ENCODE peak calls at places on chromosome 3, in five cellular contexts. One of them, this sample, is unnamed.

GRCh38 chr3:116102037-116102436 is 343.2 kb downstream of the LSAMP start:
- DNase-seq in tibial nerve: no peak
- DNase-seq in AG04450: no peak
- DNase-seq in psoas muscle: no peak
- DNase-seq in A673: peak
- DNase-seq in this sample: no peak

GRCh38 chr3:132622148-132622547 is 25.1 kb downstream of the ACKR4 start:
- DNase-seq in tibial nerve: no peak
- DNase-seq in AG04450: no peak
- DNase-seq in psoas muscle: no peak
- DNase-seq in A673: peak
- DNase-seq in this sample: no peak

GRCh38 chr3:158731938-158732855 is at the start of gene RARRES1:
- DNase-seq in tibial nerve: peak
- DNase-seq in AG04450: no peak
- DNase-seq in psoas muscle: peak
- DNase-seq in A673: peak
- DNase-seq in this sample: peak

GRCh38 chr3:194100856-194101390 is 35.0 kb upstream of the HES1 start:
- DNase-seq in tibial nerve: no peak
- DNase-seq in AG04450: no peak
- DNase-seq in psoas muscle: no peak
- DNase-seq in A673: no peak
- DNase-seq in this sample: no peak

GRCh38 chr3:168093229-168093628 is 2.5 kb downstream of the GOLIM4 start:
- DNase-seq in tibial nerve: no peak
- DNase-seq in AG04450: no peak
- DNase-seq in psoas muscle: no peak
- DNase-seq in A673: no peak
- DNase-seq in this sample: peak

GRCh38 chr3:123941150-123941941 is 19.7 kb downstream of the CCDC14 start:
- DNase-seq in tibial nerve: no peak
- DNase-seq in AG04450: no peak
- DNase-seq in psoas muscle: no peak
- DNase-seq in A673: peak
- DNase-seq in this sample: no peak

GRCh38 chr3:184360834-184361531 is 422 bp downstream of the CLCN2 start:
- DNase-seq in tibial nerve: no peak
- DNase-seq in AG04450: no peak
- DNase-seq in psoas muscle: no peak
- DNase-seq in A673: no peak
- DNase-seq in this sample: peak

GRCh38 chr3:27730774-27731659 is 8.9 kb upstream of the EOMES start:
- DNase-seq in tibial nerve: no peak
- DNase-seq in AG04450: no peak
- DNase-seq in psoas muscle: no peak
- DNase-seq in A673: no peak
- DNase-seq in this sample: no peak

GRCh38 chr3:143124683-143125520 is 5.3 kb downstream of the CHST2 start:
- DNase-seq in tibial nerve: no peak
- DNase-seq in AG04450: no peak
- DNase-seq in psoas muscle: no peak
- DNase-seq in A673: no peak
- DNase-seq in this sample: no peak

GRCh38 chr3:130841357-130841756 is 52.5 kb upstream of the ATP2C1 start:
- DNase-seq in tibial nerve: no peak
- DNase-seq in AG04450: no peak
- DNase-seq in psoas muscle: no peak
- DNase-seq in A673: no peak
- DNase-seq in this sample: no peak

GRCh38 chr3:133930341-133930933 is 34.8 kb upstream of the RAB6B start:
- DNase-seq in tibial nerve: no peak
- DNase-seq in AG04450: no peak
- DNase-seq in psoas muscle: no peak
- DNase-seq in A673: peak
- DNase-seq in this sample: no peak

GRCh38 chr3:127699098-127699945 is 26.6 kb downstream of the ABTB1 start:
- DNase-seq in tibial nerve: no peak
- DNase-seq in AG04450: no peak
- DNase-seq in psoas muscle: peak
- DNase-seq in A673: no peak
- DNase-seq in this sample: no peak

GRCh38 chr3:43214616-43215015 is 71.7 kb upstream of the SNRK start:
- DNase-seq in tibial nerve: no peak
- DNase-seq in AG04450: no peak
- DNase-seq in psoas muscle: no peak
- DNase-seq in A673: peak
- DNase-seq in this sample: no peak

GRCh38 chr3:137071104-137071503 is 113.3 kb downstream of the IL20RB start:
- DNase-seq in tibial nerve: no peak
- DNase-seq in AG04450: no peak
- DNase-seq in psoas muscle: no peak
- DNase-seq in A673: no peak
- DNase-seq in this sample: no peak

GRCh38 chr3:136835817-136836510 is 17.0 kb downstream of the SLC35G2 start:
- DNase-seq in tibial nerve: no peak
- DNase-seq in AG04450: no peak
- DNase-seq in psoas muscle: no peak
- DNase-seq in A673: no peak
- DNase-seq in this sample: no peak

GRCh38 chr3:24451461-24452099 is 43.1 kb downstream of the THRB start:
- DNase-seq in tibial nerve: no peak
- DNase-seq in AG04450: no peak
- DNase-seq in psoas muscle: no peak
- DNase-seq in A673: no peak
- DNase-seq in this sample: no peak

GRCh38 chr3:24446032-24446431 is 48.6 kb downstream of the THRB start:
- DNase-seq in tibial nerve: no peak
- DNase-seq in AG04450: no peak
- DNase-seq in psoas muscle: no peak
- DNase-seq in A673: no peak
- DNase-seq in this sample: no peak

GRCh38 chr3:24454393-24454792 is 40.3 kb downstream of the THRB start:
- DNase-seq in tibial nerve: no peak
- DNase-seq in AG04450: no peak
- DNase-seq in psoas muscle: no peak
- DNase-seq in A673: no peak
- DNase-seq in this sample: no peak

GRCh38 chr3:24447836-24448235 is 46.8 kb downstream of the THRB start:
- DNase-seq in tibial nerve: no peak
- DNase-seq in AG04450: no peak
- DNase-seq in psoas muscle: no peak
- DNase-seq in A673: no peak
- DNase-seq in this sample: no peak

DNA sequence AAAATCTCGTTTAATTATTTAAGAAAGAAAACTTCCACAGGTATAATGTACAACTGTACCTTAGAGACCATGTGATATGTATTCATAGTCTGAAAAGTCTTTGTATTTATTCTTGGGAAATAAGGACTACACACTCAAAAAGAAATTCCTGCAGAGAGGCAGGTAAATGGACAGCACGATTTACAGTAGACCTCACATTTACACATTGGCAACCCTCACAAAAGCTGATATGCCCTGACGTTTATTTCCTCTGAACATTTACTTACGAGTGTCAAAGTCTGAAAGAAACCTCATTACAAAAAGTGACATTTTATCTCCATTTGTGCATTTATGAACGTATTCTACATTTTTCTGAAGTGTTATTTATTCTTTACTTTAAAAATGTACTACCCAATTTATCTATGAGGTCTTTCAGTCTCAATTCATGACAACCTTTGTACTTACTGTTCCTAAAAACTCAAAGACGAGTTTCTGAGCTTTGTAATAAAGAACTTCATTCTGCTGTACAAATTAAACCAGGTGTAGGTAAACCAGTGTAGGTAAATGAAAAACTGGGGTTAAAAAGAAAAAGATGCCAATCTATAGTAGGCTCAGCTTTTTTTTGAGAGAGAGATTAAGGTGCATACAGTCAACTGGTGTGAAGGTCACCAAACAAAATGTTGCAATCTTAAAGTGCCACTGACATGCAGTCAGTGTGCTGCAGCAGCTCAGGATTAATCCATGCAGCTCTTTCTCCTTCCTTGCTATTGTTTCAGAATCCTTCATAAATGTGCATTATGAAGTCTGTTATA is 44.3 kb downstream of the THRB start:
- DNase-seq in tibial nerve: no peak
- DNase-seq in AG04450: no peak
- DNase-seq in psoas muscle: no peak
- DNase-seq in A673: no peak
- DNase-seq in this sample: no peak
- H3K27ac ChIP-seq in tibial nerve: no peak
- H3K27ac ChIP-seq in AG04450: no peak
- H3K27ac ChIP-seq in psoas muscle: peak
- H3K27ac ChIP-seq in A673: no peak
- H3K27ac ChIP-seq in this sample: no peak

GRCh38 chr3:72538070-72538745 is 310.0 kb downstream of the SHQ1 start:
- DNase-seq in tibial nerve: no peak
- DNase-seq in AG04450: no peak
- DNase-seq in psoas muscle: no peak
- DNase-seq in A673: no peak
- DNase-seq in this sample: no peak

GRCh38 chr3:72537448-72537847 is 310.8 kb downstream of the SHQ1 start:
- DNase-seq in tibial nerve: no peak
- DNase-seq in AG04450: no peak
- DNase-seq in psoas muscle: no peak
- DNase-seq in A673: no peak
- DNase-seq in this sample: no peak

GRCh38 chr3:72533584-72534473 is 314.4 kb downstream of the SHQ1 start:
- DNase-seq in tibial nerve: no peak
- DNase-seq in AG04450: no peak
- DNase-seq in psoas muscle: no peak
- DNase-seq in A673: peak
- DNase-seq in this sample: no peak

GRCh38 chr3:72535789-72536188 is 312.5 kb downstream of the SHQ1 start:
- DNase-seq in tibial nerve: no peak
- DNase-seq in AG04450: no peak
- DNase-seq in psoas muscle: no peak
- DNase-seq in A673: no peak
- DNase-seq in this sample: no peak

DNA sequence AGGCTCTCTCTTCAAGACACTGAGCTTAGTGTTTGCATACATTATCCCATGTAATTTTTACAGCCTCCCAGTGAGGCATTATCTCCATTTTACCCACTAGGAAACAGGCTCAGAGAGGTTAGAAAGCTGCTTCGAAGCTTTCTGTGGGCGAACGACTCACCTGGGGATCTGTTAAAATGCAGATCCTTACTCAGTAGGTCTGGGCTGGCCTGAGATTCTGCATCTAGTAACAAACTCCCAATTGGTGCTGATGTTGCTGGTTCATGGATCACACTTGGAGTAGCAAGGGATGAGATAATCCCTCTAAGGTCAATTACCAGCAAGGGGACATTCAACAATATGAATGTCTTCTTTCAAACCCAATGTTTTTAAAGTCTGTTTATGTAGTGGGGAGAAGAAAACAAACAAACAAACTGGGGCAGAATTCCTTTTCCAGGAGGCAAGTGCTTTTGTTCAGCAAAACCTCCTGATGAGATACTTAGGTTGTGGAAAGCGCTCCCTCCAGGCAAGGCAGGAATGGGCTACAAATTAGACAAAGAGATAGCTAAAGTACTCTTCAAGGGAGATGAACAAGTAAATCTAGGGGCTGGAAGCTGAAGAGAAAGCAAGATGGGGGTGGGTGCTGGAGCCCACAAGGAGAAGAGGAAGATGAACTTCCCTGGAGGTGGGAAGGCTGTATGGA is 311.9 kb downstream of the SHQ1 start:
- DNase-seq in tibial nerve: no peak
- DNase-seq in AG04450: no peak
- DNase-seq in psoas muscle: no peak
- DNase-seq in A673: no peak
- DNase-seq in this sample: no peak
- H3K27ac ChIP-seq in tibial nerve: no peak
- H3K27ac ChIP-seq in AG04450: no peak
- H3K27ac ChIP-seq in psoas muscle: no peak
- H3K27ac ChIP-seq in A673: no peak
- H3K27ac ChIP-seq in this sample: no peak

GRCh38 chr3:37942646-37943045 is 47.9 kb upstream of the VILL start:
- DNase-seq in tibial nerve: no peak
- DNase-seq in AG04450: no peak
- DNase-seq in psoas muscle: no peak
- DNase-seq in A673: no peak
- DNase-seq in this sample: no peak
- H3K27ac ChIP-seq in tibial nerve: peak
- H3K27ac ChIP-seq in AG04450: no peak
- H3K27ac ChIP-seq in psoas muscle: no peak
- H3K27ac ChIP-seq in A673: no peak
- H3K27ac ChIP-seq in this sample: no peak

GRCh38 chr3:156253150-156253549 is 132.8 kb downstream of the KCNAB1 start:
- DNase-seq in tibial nerve: no peak
- DNase-seq in AG04450: no peak
- DNase-seq in psoas muscle: no peak
- DNase-seq in A673: no peak
- DNase-seq in this sample: no peak

GRCh38 chr3:156259896-156260788 is 139.8 kb downstream of the KCNAB1 start:
- DNase-seq in tibial nerve: no peak
- DNase-seq in AG04450: no peak
- DNase-seq in psoas muscle: no peak
- DNase-seq in A673: no peak
- DNase-seq in this sample: no peak

GRCh38 chr3:156256256-156256655 is 135.9 kb downstream of the KCNAB1 start:
- DNase-seq in tibial nerve: no peak
- DNase-seq in AG04450: no peak
- DNase-seq in psoas muscle: no peak
- DNase-seq in A673: no peak
- DNase-seq in this sample: no peak

GRCh38 chr3:156258301-156258700 is 137.9 kb downstream of the KCNAB1 start:
- DNase-seq in tibial nerve: no peak
- DNase-seq in AG04450: no peak
- DNase-seq in psoas muscle: no peak
- DNase-seq in A673: no peak
- DNase-seq in this sample: no peak

DNA sequence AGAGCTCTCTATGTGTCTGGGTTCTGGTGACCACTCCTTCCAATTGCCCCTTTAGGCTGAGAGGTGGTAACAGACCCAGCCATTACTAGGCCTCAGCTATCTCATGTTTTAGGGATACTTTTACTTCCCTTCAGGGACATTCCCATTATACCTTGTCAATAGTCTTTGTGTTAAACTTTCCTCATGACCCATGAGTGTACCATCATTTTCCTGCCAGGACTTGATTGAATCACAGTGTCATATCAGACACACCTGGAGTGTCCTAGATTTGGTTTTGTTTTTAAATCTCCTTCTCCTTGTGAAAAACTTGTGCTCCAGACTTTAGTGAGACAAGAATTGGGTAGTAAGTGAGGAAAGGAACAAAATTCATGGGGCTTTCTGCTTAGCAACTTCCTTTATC is 136.6 kb downstream of the KCNAB1 start:
- DNase-seq in tibial nerve: no peak
- DNase-seq in AG04450: no peak
- DNase-seq in psoas muscle: no peak
- DNase-seq in A673: no peak
- DNase-seq in this sample: no peak
- H3K27ac ChIP-seq in tibial nerve: no peak
- H3K27ac ChIP-seq in AG04450: no peak
- H3K27ac ChIP-seq in psoas muscle: no peak
- H3K27ac ChIP-seq in A673: no peak
- H3K27ac ChIP-seq in this sample: no peak

GRCh38 chr3:45608885-45609284 is 14.3 kb downstream of the LIMD1 start:
- DNase-seq in tibial nerve: no peak
- DNase-seq in AG04450: no peak
- DNase-seq in psoas muscle: no peak
- DNase-seq in A673: no peak
- DNase-seq in this sample: no peak
- H3K27ac ChIP-seq in tibial nerve: no peak
- H3K27ac ChIP-seq in AG04450: peak
- H3K27ac ChIP-seq in psoas muscle: peak
- H3K27ac ChIP-seq in A673: no peak
- H3K27ac ChIP-seq in this sample: no peak

GRCh38 chr3:152328841-152329240 is 60.1 kb downstream of the MBNL1 start:
- DNase-seq in tibial nerve: no peak
- DNase-seq in AG04450: peak
- DNase-seq in psoas muscle: no peak
- DNase-seq in A673: peak
- DNase-seq in this sample: no peak
- H3K27ac ChIP-seq in tibial nerve: peak
- H3K27ac ChIP-seq in AG04450: no peak
- H3K27ac ChIP-seq in psoas muscle: peak
- H3K27ac ChIP-seq in A673: peak
- H3K27ac ChIP-seq in this sample: no peak

This sample was measured in substantia nigra.